ENCODE peak calls at places on chromosomes 5 and 9, in four cellular contexts. One of them, this sample, is unnamed.
A peak's percentile ranks its signal among the peaks of the same experiment; 100 is the strongest.

GRCh38 chr5:151699071-151699901 is 12.6 kb upstream of the SPARC start:
- DNase-seq in A549: peak; percentile 77
- DNase-seq in tibial nerve: no peak
- DNase-seq in brain microvascular endothelial cell: peak; percentile 98
- DNase-seq in this sample: peak; percentile 92

GRCh38 chr9:115170674-115171073 is 52.7 kb upstream of the TNC start:
- DNase-seq in brain microvascular endothelial cell: peak; percentile 24
- DNase-seq in tibial nerve: no peak
- DNase-seq in A549: peak; percentile 45
- DNase-seq in this sample: peak; percentile 66

GRCh38 chr5:33828611-33829286 is 63.0 kb downstream of the ADAMTS12 start:
- DNase-seq in tibial nerve: no peak
- DNase-seq in A549: no peak
- DNase-seq in brain microvascular endothelial cell: no peak
- DNase-seq in this sample: no peak

GRCh38 chr5:90000351-90000750 is 409.2 kb downstream of the CETN3 start:
- DNase-seq in tibial nerve: no peak
- DNase-seq in brain microvascular endothelial cell: no peak
- DNase-seq in A549: peak; percentile 4
- DNase-seq in this sample: no peak

GRCh38 chr5:73229271-73229670 is 56.3 kb downstream of the TMEM174 start:
- DNase-seq in tibial nerve: no peak
- DNase-seq in A549: no peak
- DNase-seq in brain microvascular endothelial cell: peak; percentile 9
- DNase-seq in this sample: no peak

GRCh38 chr5:116738270-116738947 is 163.8 kb upstream of the SEMA6A start:
- DNase-seq in A549: no peak
- DNase-seq in brain microvascular endothelial cell: no peak
- DNase-seq in tibial nerve: no peak
- DNase-seq in this sample: no peak

GRCh38 chr9:21788752-21789151 is 13.7 kb upstream of the MTAP start:
- DNase-seq in brain microvascular endothelial cell: no peak
- DNase-seq in tibial nerve: no peak
- DNase-seq in A549: no peak
- DNase-seq in this sample: no peak

GRCh38 chr9:110073356-110073666 is 134.6 kb downstream of the C9orf152 start:
- DNase-seq in brain microvascular endothelial cell: no peak
- DNase-seq in tibial nerve: no peak
- DNase-seq in A549: peak; percentile 20
- DNase-seq in this sample: no peak

GRCh38 chr5:168165221-168165965 is 126.1 kb upstream of the WWC1 start:
- DNase-seq in tibial nerve: peak; percentile 25
- DNase-seq in brain microvascular endothelial cell: no peak
- DNase-seq in A549: no peak
- DNase-seq in this sample: no peak

GRCh38 chr5:16918891-16919671 is 17.0 kb downstream of the MYO10 start:
- DNase-seq in brain microvascular endothelial cell: no peak
- DNase-seq in tibial nerve: no peak
- DNase-seq in A549: no peak
- DNase-seq in this sample: no peak

GRCh38 chr5:105146867-105147266 is 1584.3 kb upstream of the NUDT12 start:
- DNase-seq in A549: no peak
- DNase-seq in brain microvascular endothelial cell: no peak
- DNase-seq in tibial nerve: no peak
- DNase-seq in this sample: no peak

GRCh38 chr5:137796279-137796678 is 42.1 kb upstream of the HNRNPA0 start:
- DNase-seq in tibial nerve: no peak
- DNase-seq in A549: no peak
- DNase-seq in brain microvascular endothelial cell: no peak
- DNase-seq in this sample: no peak

GRCh38 chr5:112366987-112367386 is 52.1 kb downstream of the EPB41L4A start:
- DNase-seq in A549: peak; percentile 34
- DNase-seq in tibial nerve: no peak
- DNase-seq in brain microvascular endothelial cell: no peak
- DNase-seq in this sample: no peak

GRCh38 chr5:58937031-58937681 is 354.3 kb downstream of the RAB3C start:
- DNase-seq in tibial nerve: no peak
- DNase-seq in brain microvascular endothelial cell: no peak
- DNase-seq in A549: no peak
- DNase-seq in this sample: no peak
- H3K4me3 ChIP-seq in tibial nerve: no peak overlapping the region
- H3K4me3 ChIP-seq in brain microvascular endothelial cell: no peak overlapping the region
- H3K4me3 ChIP-seq in A549: no peak overlapping the region
- H3K4me3 ChIP-seq in this sample: no peak overlapping the region

DNA sequence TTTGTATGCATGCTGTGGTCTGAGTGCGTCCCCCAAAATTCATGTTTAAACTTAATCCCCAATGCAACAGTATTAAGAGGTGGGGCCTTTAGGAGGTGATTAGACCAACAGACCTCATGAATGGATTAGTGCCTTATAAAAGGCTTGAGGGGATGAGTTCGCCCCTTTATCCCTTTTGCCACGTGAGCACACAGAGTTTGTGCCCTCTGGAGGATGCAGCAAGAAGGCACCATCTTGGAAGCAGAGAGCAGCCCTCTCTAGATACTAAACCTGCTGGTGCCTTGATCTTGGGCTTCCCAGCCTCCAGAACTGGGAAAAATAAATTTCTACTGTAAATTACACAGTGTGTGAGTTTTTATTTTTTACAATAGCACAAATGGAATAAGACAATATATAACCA is 177.1 kb upstream of the SPRY4 start:
- DNase-seq in brain microvascular endothelial cell: no peak
- DNase-seq in A549: no peak
- DNase-seq in tibial nerve: no peak
- DNase-seq in this sample: no peak
- TF ChIP-seq CTCF in brain microvascular endothelial cell: peak; percentile 21
- TF ChIP-seq CTCF in A549: no peak
- TF ChIP-seq CTCF in tibial nerve: no peak
- TF ChIP-seq CTCF in this sample: peak; percentile 5

DNA sequence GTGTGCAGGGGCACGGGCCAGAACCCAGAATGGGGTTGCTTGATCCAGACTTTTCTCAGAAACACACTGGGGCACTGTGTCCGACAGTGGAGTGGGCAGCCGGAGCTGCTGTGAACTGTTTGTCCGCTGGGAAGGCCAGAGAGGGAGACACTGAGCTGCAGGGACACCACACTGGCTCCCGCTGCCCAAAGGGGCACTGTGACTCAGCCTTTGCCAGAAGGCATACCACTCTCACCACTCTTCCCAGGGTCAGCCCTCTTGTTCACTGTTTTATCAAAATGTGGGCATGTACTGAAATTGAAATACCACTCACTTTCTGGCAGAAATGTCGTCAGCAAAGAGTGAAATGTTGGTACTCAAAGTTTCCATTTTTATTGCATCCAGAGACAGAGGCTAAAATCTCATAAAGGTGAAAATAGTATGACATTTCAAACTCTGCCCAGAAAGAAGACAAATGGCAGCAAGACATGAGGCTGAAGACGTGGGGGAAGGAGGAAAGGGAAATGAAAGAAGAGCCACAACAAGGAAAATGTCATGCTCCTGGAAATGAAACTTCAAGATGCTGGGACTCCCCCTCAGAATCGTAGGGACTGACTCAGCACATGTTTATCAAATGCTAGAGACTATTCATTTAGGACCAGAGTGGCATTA is 4.5 kb upstream of the IL7R start:
- DNase-seq in tibial nerve: no peak
- DNase-seq in brain microvascular endothelial cell: no peak
- DNase-seq in A549: peak; percentile 21
- DNase-seq in this sample: no peak
- H3K4me3 ChIP-seq in tibial nerve: no peak overlapping the region
- H3K4me3 ChIP-seq in brain microvascular endothelial cell: no peak overlapping the region
- H3K4me3 ChIP-seq in A549: no peak overlapping the region
- H3K4me3 ChIP-seq in this sample: no peak overlapping the region

GRCh38 chr9:121906074-121906520 is 187.0 kb downstream of the TTLL11 start:
- DNase-seq in A549: no peak
- DNase-seq in brain microvascular endothelial cell: peak; percentile 38
- DNase-seq in tibial nerve: no peak
- DNase-seq in this sample: no peak

GRCh38 chr9:121902483-121903135 is 190.5 kb downstream of the TTLL11 start:
- DNase-seq in tibial nerve: peak; percentile 39
- DNase-seq in brain microvascular endothelial cell: peak; percentile 99
- DNase-seq in A549: no peak
- DNase-seq in this sample: peak; percentile 93

GRCh38 chr9:121900163-121900562 is 192.9 kb downstream of the TTLL11 start:
- DNase-seq in brain microvascular endothelial cell: no peak
- DNase-seq in tibial nerve: no peak
- DNase-seq in A549: no peak
- DNase-seq in this sample: no peak

GRCh38 chr9:121897140-121897539 is 196.0 kb downstream of the TTLL11 start:
- DNase-seq in brain microvascular endothelial cell: no peak
- DNase-seq in A549: no peak
- DNase-seq in tibial nerve: no peak
- DNase-seq in this sample: no peak

GRCh38 chr9:121901616-121902015 is 191.5 kb downstream of the TTLL11 start:
- DNase-seq in tibial nerve: no peak
- DNase-seq in brain microvascular endothelial cell: no peak
- DNase-seq in A549: no peak
- DNase-seq in this sample: no peak
- TF ChIP-seq CTCF in tibial nerve: no peak
- TF ChIP-seq CTCF in brain microvascular endothelial cell: no peak
- TF ChIP-seq CTCF in A549: no peak
- TF ChIP-seq CTCF in this sample: no peak

GRCh38 chr9:128910906-128911305 is 9.9 kb upstream of the PHYHD1 start:
- DNase-seq in brain microvascular endothelial cell: no peak
- DNase-seq in A549: no peak
- DNase-seq in tibial nerve: no peak
- DNase-seq in this sample: no peak
- H3K4me3 ChIP-seq in brain microvascular endothelial cell: no peak overlapping the region
- H3K4me3 ChIP-seq in A549: no peak overlapping the region
- H3K4me3 ChIP-seq in tibial nerve: no peak overlapping the region
- H3K4me3 ChIP-seq in this sample: no peak overlapping the region

GRCh38 chr5:119274767-119275130 is 81.1 kb upstream of the TNFAIP8 start:
- DNase-seq in tibial nerve: no peak
- DNase-seq in brain microvascular endothelial cell: peak; percentile 74
- DNase-seq in A549: no peak
- DNase-seq in this sample: no peak

GRCh38 chr5:119275146-119275872 is 80.5 kb upstream of the TNFAIP8 start:
- DNase-seq in A549: peak; percentile 40
- DNase-seq in brain microvascular endothelial cell: peak; percentile 20
- DNase-seq in tibial nerve: no peak
- DNase-seq in this sample: no peak

GRCh38 chr5:119279093-119279492 is 76.7 kb upstream of the TNFAIP8 start:
- DNase-seq in tibial nerve: no peak
- DNase-seq in A549: no peak
- DNase-seq in brain microvascular endothelial cell: no peak
- DNase-seq in this sample: no peak

GRCh38 chr5:119275873-119276214 is 80.0 kb upstream of the TNFAIP8 start:
- DNase-seq in brain microvascular endothelial cell: no peak
- DNase-seq in tibial nerve: no peak
- DNase-seq in A549: no peak
- DNase-seq in this sample: no peak

GRCh38 chr5:119276976-119277375 is 78.8 kb upstream of the TNFAIP8 start:
- DNase-seq in A549: no peak
- DNase-seq in brain microvascular endothelial cell: no peak
- DNase-seq in tibial nerve: no peak
- DNase-seq in this sample: no peak
- TF ChIP-seq CTCF in A549: no peak
- TF ChIP-seq CTCF in brain microvascular endothelial cell: no peak
- TF ChIP-seq CTCF in tibial nerve: no peak
- TF ChIP-seq CTCF in this sample: no peak

GRCh38 chr5:123785160-123786001 is 273.4 kb downstream of the CSNK1G3 start:
- DNase-seq in tibial nerve: no peak
- DNase-seq in A549: no peak
- DNase-seq in brain microvascular endothelial cell: peak; percentile 11
- DNase-seq in this sample: peak; percentile 84
- H3K4me3 ChIP-seq in tibial nerve: no peak overlapping the region
- H3K4me3 ChIP-seq in A549: no peak overlapping the region
- H3K4me3 ChIP-seq in brain microvascular endothelial cell: no peak overlapping the region
- H3K4me3 ChIP-seq in this sample: peak overlapping the region; percentile 34

DNA sequence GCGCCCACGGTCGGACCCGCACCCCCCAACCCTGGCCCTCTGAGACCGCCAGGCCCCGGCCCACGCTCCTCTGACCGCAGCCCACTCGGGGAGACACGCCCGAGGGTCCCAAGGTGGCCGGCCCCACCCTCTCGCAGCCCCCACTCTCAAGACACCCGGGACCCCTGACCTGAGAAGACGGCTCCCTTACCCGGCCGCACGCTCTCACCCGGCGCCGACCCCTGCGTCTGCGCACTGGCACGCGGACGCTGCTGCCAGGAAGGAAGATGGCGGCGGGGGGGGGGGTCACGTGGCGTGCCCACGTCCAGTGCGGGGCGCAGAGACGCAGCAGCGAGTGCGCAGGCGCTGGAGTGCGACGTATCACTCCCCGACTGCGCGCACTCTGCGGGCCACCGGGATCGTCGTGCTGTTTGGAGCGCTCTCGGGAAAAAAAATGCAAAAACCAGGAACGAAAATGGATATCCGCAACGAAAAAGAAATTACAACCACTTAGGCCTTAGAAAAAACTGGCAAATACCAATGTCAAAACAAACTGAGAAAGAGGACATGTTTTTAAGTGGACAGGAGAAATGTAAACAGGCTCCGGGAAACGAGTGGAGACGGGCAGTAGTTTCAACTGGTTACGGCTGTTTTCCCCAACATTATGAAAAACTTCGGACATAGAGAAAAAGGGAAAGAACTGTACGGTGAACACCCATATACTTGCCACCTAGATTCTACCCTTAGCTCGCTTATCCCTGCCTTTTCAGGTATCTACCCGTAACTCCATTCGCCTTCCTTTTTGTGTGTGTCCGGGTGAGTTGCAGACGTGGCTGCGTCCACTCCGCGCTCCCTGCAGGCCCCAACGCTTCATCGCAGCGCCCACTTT is at the start of gene MRPL36:
- DNase-seq in A549: peak; percentile 94
- DNase-seq in brain microvascular endothelial cell: peak; percentile 87
- DNase-seq in tibial nerve: peak; percentile 91
- DNase-seq in this sample: peak; percentile 52
- TF ChIP-seq CTCF in A549: no peak
- TF ChIP-seq CTCF in brain microvascular endothelial cell: peak; percentile 17
- TF ChIP-seq CTCF in tibial nerve: no peak
- TF ChIP-seq CTCF in this sample: no peak